ENCODE peak calls at places on chromosome 15, in seven cellular contexts. F is right lobe of liver, X is prostate gland, I is body of pancreas, Y is IMR-90, H is HCT116, J is Peyer's patch. G is an unnamed sample.

GRCh38 chr15:68304611-68305337 is 27.2 kb downstream of the FEM1B start:
- DNase-seq in F (peak; percentile 37), X (no peak), I (no peak), Y (no peak), H (no peak), J (no peak), G (peak; percentile 62)

GRCh38 chr15:58459562-58459961 is 27.8 kb downstream of the LIPC start:
- DNase-seq in F (no peak), X (no peak), I (no peak), Y (no peak), H (no peak), J (no peak), G (peak; percentile 87)

GRCh38 chr15:78242128-78242527 is 7.8 kb upstream of the ACSBG1 start:
- DNase-seq in F (no peak), X (no peak), I (no peak), Y (no peak), H (no peak), J (peak; percentile 69), G (no peak)

GRCh38 chr15:60721706-60722105 is 242.8 kb upstream of the ICE2 start:
- DNase-seq in F (no peak), X (no peak), I (no peak), Y (peak; percentile 80), H (no peak), J (no peak), G (no peak)

GRCh38 chr15:93027413-93027812 is 61.6 kb downstream of the RGMA start:
- DNase-seq in F (peak; percentile 69), X (no peak), I (no peak), Y (no peak), H (no peak), J (no peak), G (peak; percentile 84)

GRCh38 chr15:89494006-89494405 is 2.4 kb downstream of the RHCG start:
- DNase-seq in F (peak; percentile 19), X (no peak), I (no peak), Y (no peak), H (no peak), J (no peak), G (peak; percentile 47)

GRCh38 chr15:92638291-92638708 is 17.3 kb downstream of the FAM174B start:
- DNase-seq in F (peak; percentile 27), X (peak; percentile 79), I (peak; percentile 82), Y (peak; percentile 20), H (no peak), J (no peak), G (peak; percentile 17)

GRCh38 chr15:56343879-56344278 is 21.3 kb upstream of the TEX9 start:
- DNase-seq in F (no peak), X (no peak), I (no peak), Y (no peak), H (no peak), J (no peak), G (no peak)

GRCh38 chr15:36430721-36431265 is 148.6 kb upstream of the CDIN1 start:
- DNase-seq in F (no peak), X (no peak), I (no peak), Y (peak; percentile 34), H (no peak), J (no peak), G (no peak)

DNA sequence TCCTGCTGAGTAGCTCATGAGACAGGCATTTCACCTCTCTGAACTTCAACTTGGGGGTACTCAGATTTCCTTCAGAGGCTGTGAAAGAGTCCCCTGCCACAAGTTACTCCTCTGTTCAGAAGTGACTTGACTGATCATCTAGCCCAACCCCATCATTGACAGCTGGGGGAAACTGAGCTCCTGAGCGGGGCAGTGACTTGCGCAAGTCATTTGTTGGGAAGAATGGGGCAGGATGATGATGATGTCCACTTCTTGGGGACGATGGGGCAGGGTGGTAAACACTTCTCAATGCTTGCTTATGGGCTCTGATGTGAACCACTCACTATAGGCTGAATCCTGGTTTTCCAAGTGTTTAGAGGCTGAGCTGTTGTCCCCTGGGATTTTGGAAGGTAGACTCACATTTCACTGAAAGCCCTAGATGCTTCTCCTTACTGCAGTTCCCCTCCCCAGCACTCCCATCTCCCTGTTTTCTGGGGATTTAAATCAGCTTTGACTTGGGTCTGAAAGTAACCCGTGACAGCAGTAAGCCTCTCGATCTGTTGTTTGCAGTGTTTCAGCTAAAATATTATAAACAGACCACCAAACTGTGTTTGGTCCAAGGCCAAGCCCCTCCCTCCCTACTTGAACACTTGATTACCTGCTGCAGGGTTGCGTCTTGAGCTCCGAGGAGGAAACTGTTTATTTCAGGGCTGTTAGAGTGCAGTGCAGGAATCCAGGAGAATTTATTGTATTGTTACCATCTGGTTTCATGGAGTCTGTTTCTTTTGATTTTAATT is 25.1 kb downstream of the SMAD3 start:
- DNase-seq in F (no peak), X (no peak), I (peak; percentile 8), Y (no peak), H (no peak), J (no peak), G (no peak)
- TF ChIP-seq POLR2A in F (no peak), X (no peak), I (no peak), Y (peak; percentile 16), H (no peak), J (no peak), G (no peak)

GRCh38 chr15:71664622-71665021 is 145.7 kb upstream of the NR2E3 start:
- DNase-seq in F (no peak), X (no peak), I (no peak), Y (no peak), H (no peak), J (no peak), G (no peak)
- H3K4me1 ChIP-seq in F (no peaks in the 10 kb centered on the region), X (no peaks in the 10 kb centered on the region), I (peaks cover 5% of the 10 kb centered on the region), Y (peaks cover 6% of the 10 kb centered on the region), H (no peaks in the 10 kb centered on the region), J (no peaks in the 10 kb centered on the region), G (no peaks in the 10 kb centered on the region)

DNA sequence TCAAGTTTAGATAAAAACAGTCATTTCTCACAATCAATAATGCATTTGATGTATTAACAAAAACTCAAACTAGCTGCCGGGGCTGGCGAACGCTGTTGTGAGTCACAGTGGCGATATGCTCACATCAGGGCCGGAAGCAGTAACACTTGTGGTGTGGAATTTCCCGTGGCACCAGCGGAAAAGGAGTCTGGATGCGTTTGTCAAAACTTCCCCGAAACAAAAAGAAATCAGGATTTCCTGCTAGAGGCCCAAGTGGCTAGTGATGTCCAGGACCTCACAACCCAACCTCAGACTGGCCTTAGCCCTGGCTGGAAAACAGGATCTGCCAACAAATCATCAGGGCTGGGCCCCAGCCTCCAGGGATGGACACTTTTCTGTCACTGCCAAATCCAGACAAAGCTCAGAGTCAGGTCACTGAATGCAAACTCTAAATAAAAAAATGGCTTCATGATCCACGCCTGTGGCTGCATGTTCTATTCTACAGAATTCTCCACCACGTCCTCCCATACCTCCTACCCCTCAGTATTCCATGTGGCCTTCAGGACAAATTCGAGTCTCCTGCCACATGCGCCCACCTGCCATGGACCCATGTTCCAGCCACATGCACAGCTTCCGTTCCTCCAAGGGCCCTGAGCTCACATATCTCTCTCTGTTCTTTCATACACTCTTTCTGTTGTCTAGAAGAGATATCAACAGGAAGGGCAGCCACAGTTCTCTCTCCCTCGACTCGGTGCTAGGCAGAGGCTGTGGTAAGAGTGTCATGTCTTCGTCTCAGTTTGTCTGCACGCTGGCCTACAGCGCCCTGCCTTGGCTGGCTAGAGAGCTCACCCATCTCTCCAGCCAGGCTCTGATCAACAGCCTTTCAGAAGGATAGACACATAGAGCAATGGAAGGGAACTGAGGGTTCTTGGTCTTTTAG is 35.4 kb downstream of the EHD4 start:
- DNase-seq in F (no peak), X (no peak), I (peak; percentile 25), Y (peak; percentile 55), H (no peak), J (no peak), G (peak; percentile 86)
- TF ChIP-seq POLR2A in F (no peak), X (no peak), I (no peak), Y (no peak), H (no peak), J (no peak), G (no peak)

GRCh38 chr15:39486546-39487081 is 94.3 kb upstream of the THBS1 start:
- DNase-seq in F (no peak), X (no peak), I (no peak), Y (peak; percentile 66), H (no peak), J (no peak), G (no peak)
- H3K4me1 ChIP-seq in F (no peaks in the 10 kb centered on the region), X (no peaks in the 10 kb centered on the region), I (no peaks in the 10 kb centered on the region), Y (peaks cover 13% of the 10 kb centered on the region), H (no peaks in the 10 kb centered on the region), J (no peaks in the 10 kb centered on the region), G (no peaks in the 10 kb centered on the region)

G was measured in spleen.